ENCODE peak calls at places on chromosomes 6 and 20, in five cellular contexts. One of them, this sample, is unnamed.

GRCh38 chr6:118383924-118384323 is 164.2 kb upstream of the PLN start:
- DNase-seq in OCI-M1: no peak
- DNase-seq in stimulated activated CD4-positive, alpha-beta T cell treated with anti-CD3 and anti-CD28 coated beads, Interleukin-4, amount 100 ng/mL, for 1 hour: no peak
- DNase-seq in H9: no peak
- DNase-seq in naive thymus-derived CD4-positive, alpha-beta T cell: no peak
- DNase-seq in this sample: no peak

GRCh38 chr6:142944126-142945066 is 580 bp downstream of the HIVEP2 start:
- DNase-seq in stimulated activated CD4-positive, alpha-beta T cell treated with anti-CD3 and anti-CD28 coated beads, Interleukin-4, amount 100 ng/mL, for 1 hour: peak
- DNase-seq in OCI-M1: peak
- DNase-seq in H9: peak
- DNase-seq in naive thymus-derived CD4-positive, alpha-beta T cell: peak
- DNase-seq in this sample: peak

GRCh38 chr20:46637861-46638366 is 13.3 kb downstream of the SLC13A3 start:
- DNase-seq in OCI-M1: no peak
- DNase-seq in stimulated activated CD4-positive, alpha-beta T cell treated with anti-CD3 and anti-CD28 coated beads, Interleukin-4, amount 100 ng/mL, for 1 hour: no peak
- DNase-seq in naive thymus-derived CD4-positive, alpha-beta T cell: no peak
- DNase-seq in H9: no peak
- DNase-seq in this sample: no peak

GRCh38 chr6:167047554-167047953 is 48.4 kb downstream of the CEP43 start:
- DNase-seq in naive thymus-derived CD4-positive, alpha-beta T cell: peak
- DNase-seq in stimulated activated CD4-positive, alpha-beta T cell treated with anti-CD3 and anti-CD28 coated beads, Interleukin-4, amount 100 ng/mL, for 1 hour: peak
- DNase-seq in H9: no peak
- DNase-seq in OCI-M1: no peak
- DNase-seq in this sample: peak

GRCh38 chr20:11850901-11851300 is 66.8 kb upstream of the BTBD3 start:
- DNase-seq in OCI-M1: no peak
- DNase-seq in stimulated activated CD4-positive, alpha-beta T cell treated with anti-CD3 and anti-CD28 coated beads, Interleukin-4, amount 100 ng/mL, for 1 hour: no peak
- DNase-seq in naive thymus-derived CD4-positive, alpha-beta T cell: no peak
- DNase-seq in H9: no peak
- DNase-seq in this sample: no peak

GRCh38 chr6:24738732-24739131 is 19.8 kb upstream of the C6orf62 start:
- DNase-seq in naive thymus-derived CD4-positive, alpha-beta T cell: no peak
- DNase-seq in OCI-M1: no peak
- DNase-seq in stimulated activated CD4-positive, alpha-beta T cell treated with anti-CD3 and anti-CD28 coated beads, Interleukin-4, amount 100 ng/mL, for 1 hour: no peak
- DNase-seq in H9: no peak
- DNase-seq in this sample: no peak

GRCh38 chr6:125834347-125834746 is 43.6 kb downstream of the NCOA7 start:
- DNase-seq in stimulated activated CD4-positive, alpha-beta T cell treated with anti-CD3 and anti-CD28 coated beads, Interleukin-4, amount 100 ng/mL, for 1 hour: no peak
- DNase-seq in H9: no peak
- DNase-seq in naive thymus-derived CD4-positive, alpha-beta T cell: no peak
- DNase-seq in OCI-M1: peak
- DNase-seq in this sample: no peak

GRCh38 chr20:32190608-32191415 is 16.7 kb downstream of the PLAGL2 start:
- DNase-seq in naive thymus-derived CD4-positive, alpha-beta T cell: no peak
- DNase-seq in OCI-M1: no peak
- DNase-seq in H9: peak
- DNase-seq in stimulated activated CD4-positive, alpha-beta T cell treated with anti-CD3 and anti-CD28 coated beads, Interleukin-4, amount 100 ng/mL, for 1 hour: no peak
- DNase-seq in this sample: no peak

GRCh38 chr6:167407239-167408064 is 82.6 kb downstream of the TTLL2 start:
- DNase-seq in stimulated activated CD4-positive, alpha-beta T cell treated with anti-CD3 and anti-CD28 coated beads, Interleukin-4, amount 100 ng/mL, for 1 hour: no peak
- DNase-seq in naive thymus-derived CD4-positive, alpha-beta T cell: no peak
- DNase-seq in OCI-M1: no peak
- DNase-seq in H9: peak
- DNase-seq in this sample: no peak

GRCh38 chr6:52937908-52938307 is 28.4 kb upstream of the GSTA3 start:
- DNase-seq in naive thymus-derived CD4-positive, alpha-beta T cell: no peak
- DNase-seq in OCI-M1: no peak
- DNase-seq in stimulated activated CD4-positive, alpha-beta T cell treated with anti-CD3 and anti-CD28 coated beads, Interleukin-4, amount 100 ng/mL, for 1 hour: no peak
- DNase-seq in H9: no peak
- DNase-seq in this sample: no peak

GRCh38 chr6:129069006-129069405 is 186.1 kb downstream of the LAMA2 start:
- DNase-seq in H9: no peak
- DNase-seq in OCI-M1: no peak
- DNase-seq in naive thymus-derived CD4-positive, alpha-beta T cell: no peak
- DNase-seq in stimulated activated CD4-positive, alpha-beta T cell treated with anti-CD3 and anti-CD28 coated beads, Interleukin-4, amount 100 ng/mL, for 1 hour: no peak
- DNase-seq in this sample: no peak

This sample was measured in GF-D8.